ENCODE peak calls at places on chromosomes 7 and 10, in six cellular contexts. One of them, this sample, is unnamed.

GRCh38 chr7:109659261-109659660 is 1089.6 kb downstream of the DNAJB9 start:
- DNase-seq in neural progenitor cell: no peak
- DNase-seq in MM.1S: no peak
- DNase-seq in heart right ventricle: no peak
- DNase-seq in CD4-positive, CD25-positive, alpha-beta regulatory T cell: no peak
- DNase-seq in SK-N-SH: no peak
- DNase-seq in this sample: no peak

GRCh38 chr10:114548662-114549061 is 109.4 kb downstream of the ABLIM1 start:
- DNase-seq in SK-N-SH: peak; percentile 68
- DNase-seq in heart right ventricle: no peak
- DNase-seq in CD4-positive, CD25-positive, alpha-beta regulatory T cell: peak; percentile 11
- DNase-seq in MM.1S: no peak
- DNase-seq in neural progenitor cell: peak; percentile 73
- DNase-seq in this sample: no peak

GRCh38 chr7:135253851-135254815 is 20.5 kb downstream of the STRA8 start:
- DNase-seq in neural progenitor cell: no peak
- DNase-seq in SK-N-SH: no peak
- DNase-seq in heart right ventricle: peak; percentile 54
- DNase-seq in CD4-positive, CD25-positive, alpha-beta regulatory T cell: no peak
- DNase-seq in MM.1S: no peak
- DNase-seq in this sample: no peak

GRCh38 chr7:99674995-99675742 is 4.6 kb downstream of the CYP3A5 start:
- DNase-seq in heart right ventricle: no peak
- DNase-seq in SK-N-SH: no peak
- DNase-seq in neural progenitor cell: no peak
- DNase-seq in MM.1S: no peak
- DNase-seq in CD4-positive, CD25-positive, alpha-beta regulatory T cell: peak; percentile 19
- DNase-seq in this sample: no peak

GRCh38 chr7:114160925-114161324 is 242.1 kb upstream of the PPP1R3A start:
- DNase-seq in CD4-positive, CD25-positive, alpha-beta regulatory T cell: no peak
- DNase-seq in neural progenitor cell: no peak
- DNase-seq in heart right ventricle: no peak
- DNase-seq in MM.1S: no peak
- DNase-seq in SK-N-SH: no peak
- DNase-seq in this sample: no peak

GRCh38 chr7:30920584-30921539 is 9.2 kb downstream of the AQP1 start:
- DNase-seq in heart right ventricle: peak; percentile 64
- DNase-seq in MM.1S: no peak
- DNase-seq in SK-N-SH: peak; percentile 14
- DNase-seq in CD4-positive, CD25-positive, alpha-beta regulatory T cell: no peak
- DNase-seq in neural progenitor cell: no peak
- DNase-seq in this sample: no peak

GRCh38 chr10:107081644-107082043 is 82.9 kb downstream of the SORCS1 start:
- DNase-seq in MM.1S: no peak
- DNase-seq in neural progenitor cell: no peak
- DNase-seq in SK-N-SH: no peak
- DNase-seq in heart right ventricle: no peak
- DNase-seq in CD4-positive, CD25-positive, alpha-beta regulatory T cell: no peak
- DNase-seq in this sample: no peak

GRCh38 chr10:103479135-103479534 is at the start of gene CALHM3:
- DNase-seq in heart right ventricle: no peak
- DNase-seq in MM.1S: no peak
- DNase-seq in CD4-positive, CD25-positive, alpha-beta regulatory T cell: no peak
- DNase-seq in neural progenitor cell: no peak
- DNase-seq in SK-N-SH: no peak
- DNase-seq in this sample: no peak

GRCh38 chr10:5595095-5595494 is 70.3 kb downstream of the CALML3 start:
- DNase-seq in CD4-positive, CD25-positive, alpha-beta regulatory T cell: no peak
- DNase-seq in SK-N-SH: no peak
- DNase-seq in MM.1S: no peak
- DNase-seq in heart right ventricle: no peak
- DNase-seq in neural progenitor cell: no peak
- DNase-seq in this sample: no peak

GRCh38 chr7:106178593-106179134 is 66.6 kb upstream of the SYPL1 start:
- DNase-seq in neural progenitor cell: no peak
- DNase-seq in CD4-positive, CD25-positive, alpha-beta regulatory T cell: peak; percentile 13
- DNase-seq in SK-N-SH: no peak
- DNase-seq in MM.1S: no peak
- DNase-seq in heart right ventricle: peak; percentile 20
- DNase-seq in this sample: no peak

GRCh38 chr10:124728071-124728829 is 15.9 kb downstream of the FAM53B start:
- DNase-seq in neural progenitor cell: no peak
- DNase-seq in SK-N-SH: no peak
- DNase-seq in MM.1S: peak; percentile 33
- DNase-seq in CD4-positive, CD25-positive, alpha-beta regulatory T cell: peak; percentile 68
- DNase-seq in heart right ventricle: no peak
- DNase-seq in this sample: peak; percentile 4

GRCh38 chr10:6558759-6559429 is 21.2 kb downstream of the PRKCQ start:
- DNase-seq in MM.1S: no peak
- DNase-seq in neural progenitor cell: no peak
- DNase-seq in SK-N-SH: no peak
- DNase-seq in CD4-positive, CD25-positive, alpha-beta regulatory T cell: no peak
- DNase-seq in heart right ventricle: no peak
- DNase-seq in this sample: no peak

GRCh38 chr7:108326938-108327337 is 129.3 kb downstream of the NRCAM start:
- DNase-seq in SK-N-SH: no peak
- DNase-seq in CD4-positive, CD25-positive, alpha-beta regulatory T cell: no peak
- DNase-seq in MM.1S: no peak
- DNase-seq in neural progenitor cell: no peak
- DNase-seq in heart right ventricle: no peak
- DNase-seq in this sample: no peak

GRCh38 chr7:4631664-4632171 is 50.4 kb upstream of the FOXK1 start:
- DNase-seq in heart right ventricle: peak; percentile 64
- DNase-seq in neural progenitor cell: peak; percentile 90
- DNase-seq in MM.1S: no peak
- DNase-seq in CD4-positive, CD25-positive, alpha-beta regulatory T cell: no peak
- DNase-seq in SK-N-SH: peak; percentile 88
- DNase-seq in this sample: no peak

GRCh38 chr7:92781117-92781720 is 55.2 kb downstream of the CDK6 start:
- DNase-seq in SK-N-SH: peak; percentile 54
- DNase-seq in heart right ventricle: peak; percentile 31
- DNase-seq in CD4-positive, CD25-positive, alpha-beta regulatory T cell: no peak
- DNase-seq in MM.1S: no peak
- DNase-seq in neural progenitor cell: peak; percentile 53
- DNase-seq in this sample: no peak

GRCh38 chr7:116395125-116395791 is 104.3 kb upstream of the CAV2 start:
- DNase-seq in neural progenitor cell: no peak
- DNase-seq in SK-N-SH: no peak
- DNase-seq in CD4-positive, CD25-positive, alpha-beta regulatory T cell: no peak
- DNase-seq in heart right ventricle: no peak
- DNase-seq in MM.1S: no peak
- DNase-seq in this sample: no peak

GRCh38 chr10:77490512-77490911 is 147.1 kb downstream of the KCNMA1 start:
- DNase-seq in neural progenitor cell: no peak
- DNase-seq in SK-N-SH: no peak
- DNase-seq in heart right ventricle: no peak
- DNase-seq in CD4-positive, CD25-positive, alpha-beta regulatory T cell: no peak
- DNase-seq in MM.1S: no peak
- DNase-seq in this sample: no peak

GRCh38 chr10:70192325-70192966 is 22.1 kb upstream of the SAR1A start:
- DNase-seq in neural progenitor cell: no peak
- DNase-seq in SK-N-SH: no peak
- DNase-seq in heart right ventricle: no peak
- DNase-seq in CD4-positive, CD25-positive, alpha-beta regulatory T cell: no peak
- DNase-seq in MM.1S: no peak
- DNase-seq in this sample: no peak

GRCh38 chr10:89278034-89278535 is 23.8 kb upstream of the IFIT2 start:
- DNase-seq in SK-N-SH: peak; percentile 34
- DNase-seq in MM.1S: no peak
- DNase-seq in heart right ventricle: no peak
- DNase-seq in CD4-positive, CD25-positive, alpha-beta regulatory T cell: no peak
- DNase-seq in neural progenitor cell: no peak
- DNase-seq in this sample: no peak

GRCh38 chr7:93332172-93332571 is 100.0 kb downstream of the VPS50 start:
- DNase-seq in SK-N-SH: no peak
- DNase-seq in CD4-positive, CD25-positive, alpha-beta regulatory T cell: no peak
- DNase-seq in heart right ventricle: no peak
- DNase-seq in neural progenitor cell: no peak
- DNase-seq in MM.1S: no peak
- DNase-seq in this sample: no peak

GRCh38 chr10:105540381-105540780 is 899.3 kb downstream of the SORCS3 start:
- DNase-seq in heart right ventricle: no peak
- DNase-seq in CD4-positive, CD25-positive, alpha-beta regulatory T cell: no peak
- DNase-seq in neural progenitor cell: no peak
- DNase-seq in MM.1S: peak; percentile 16
- DNase-seq in SK-N-SH: no peak
- DNase-seq in this sample: no peak

GRCh38 chr10:125785831-125786230 is 10.2 kb upstream of the MMP21 start:
- DNase-seq in MM.1S: no peak
- DNase-seq in neural progenitor cell: no peak
- DNase-seq in SK-N-SH: no peak
- DNase-seq in CD4-positive, CD25-positive, alpha-beta regulatory T cell: no peak
- DNase-seq in heart right ventricle: no peak
- DNase-seq in this sample: no peak

GRCh38 chr7:44964831-44965440 is 13.9 kb downstream of the MYO1G start:
- DNase-seq in SK-N-SH: peak; percentile 47
- DNase-seq in CD4-positive, CD25-positive, alpha-beta regulatory T cell: peak; percentile 15
- DNase-seq in heart right ventricle: no peak
- DNase-seq in MM.1S: no peak
- DNase-seq in neural progenitor cell: no peak
- DNase-seq in this sample: no peak

GRCh38 chr10:3867454-3868273 is 82.7 kb upstream of the KLF6 start:
- DNase-seq in neural progenitor cell: no peak
- DNase-seq in CD4-positive, CD25-positive, alpha-beta regulatory T cell: no peak
- DNase-seq in SK-N-SH: no peak
- DNase-seq in heart right ventricle: no peak
- DNase-seq in MM.1S: no peak
- DNase-seq in this sample: no peak

GRCh38 chr10:15483215-15483970 is 112.3 kb upstream of the FAM171A1 start:
- DNase-seq in neural progenitor cell: no peak
- DNase-seq in MM.1S: no peak
- DNase-seq in SK-N-SH: peak; percentile 74
- DNase-seq in CD4-positive, CD25-positive, alpha-beta regulatory T cell: no peak
- DNase-seq in heart right ventricle: no peak
- DNase-seq in this sample: no peak

GRCh38 chr7:131202451-131202850 is 125.2 kb upstream of the MKLN1 start:
- DNase-seq in SK-N-SH: no peak
- DNase-seq in CD4-positive, CD25-positive, alpha-beta regulatory T cell: no peak
- DNase-seq in MM.1S: no peak
- DNase-seq in neural progenitor cell: no peak
- DNase-seq in heart right ventricle: no peak
- DNase-seq in this sample: no peak

GRCh38 chr10:15791816-15792524 is 68.3 kb downstream of the MINDY3 start:
- DNase-seq in CD4-positive, CD25-positive, alpha-beta regulatory T cell: no peak
- DNase-seq in SK-N-SH: no peak
- DNase-seq in heart right ventricle: no peak
- DNase-seq in MM.1S: no peak
- DNase-seq in neural progenitor cell: no peak
- DNase-seq in this sample: no peak

GRCh38 chr10:114821293-114821914 is at the start of gene FHIP2A:
- DNase-seq in heart right ventricle: peak; percentile 86
- DNase-seq in MM.1S: peak; percentile 83
- DNase-seq in neural progenitor cell: peak; percentile 89
- DNase-seq in CD4-positive, CD25-positive, alpha-beta regulatory T cell: peak; percentile 81
- DNase-seq in SK-N-SH: peak; percentile 96
- DNase-seq in this sample: peak; percentile 79

GRCh38 chr7:78039791-78040776 is 241.5 kb downstream of the PHTF2 start:
- DNase-seq in SK-N-SH: no peak
- DNase-seq in MM.1S: no peak
- DNase-seq in neural progenitor cell: peak; percentile 70
- DNase-seq in CD4-positive, CD25-positive, alpha-beta regulatory T cell: peak; percentile 24
- DNase-seq in heart right ventricle: peak; percentile 59
- DNase-seq in this sample: peak; percentile 48

GRCh38 chr10:129863231-129863663 is 100.8 kb downstream of the EBF3 start:
- DNase-seq in MM.1S: no peak
- DNase-seq in CD4-positive, CD25-positive, alpha-beta regulatory T cell: no peak
- DNase-seq in heart right ventricle: no peak
- DNase-seq in neural progenitor cell: peak; percentile 52
- DNase-seq in SK-N-SH: peak; percentile 62
- DNase-seq in this sample: no peak

GRCh38 chr10:31129261-31129660 is 97.6 kb upstream of the ZNF438 start:
- DNase-seq in MM.1S: no peak
- DNase-seq in SK-N-SH: no peak
- DNase-seq in CD4-positive, CD25-positive, alpha-beta regulatory T cell: no peak
- DNase-seq in heart right ventricle: no peak
- DNase-seq in neural progenitor cell: peak; percentile 27
- DNase-seq in this sample: no peak

GRCh38 chr7:55092186-55092976 is 73.6 kb downstream of the EGFR start:
- DNase-seq in SK-N-SH: peak; percentile 76
- DNase-seq in MM.1S: no peak
- DNase-seq in heart right ventricle: no peak
- DNase-seq in neural progenitor cell: no peak
- DNase-seq in CD4-positive, CD25-positive, alpha-beta regulatory T cell: no peak
- DNase-seq in this sample: no peak

GRCh38 chr7:516606-517456 is 2.8 kb downstream of the PDGFA start:
- DNase-seq in heart right ventricle: peak; percentile 56
- DNase-seq in MM.1S: no peak
- DNase-seq in neural progenitor cell: peak; percentile 74
- DNase-seq in SK-N-SH: no peak
- DNase-seq in CD4-positive, CD25-positive, alpha-beta regulatory T cell: no peak
- DNase-seq in this sample: no peak
- H3K9me3 ChIP-seq in heart right ventricle: no peaks in the 10 kb centered on the region
- H3K9me3 ChIP-seq in MM.1S: no peaks in the 10 kb centered on the region
- H3K9me3 ChIP-seq in neural progenitor cell: no peaks in the 10 kb centered on the region
- H3K9me3 ChIP-seq in SK-N-SH: no peaks in the 10 kb centered on the region
- H3K9me3 ChIP-seq in CD4-positive, CD25-positive, alpha-beta regulatory T cell: no peaks in the 10 kb centered on the region
- H3K9me3 ChIP-seq in this sample: no peaks in the 10 kb centered on the region

GRCh38 chr10:37015498-37015897 is 109.9 kb upstream of the ANKRD30A start:
- DNase-seq in neural progenitor cell: no peak
- DNase-seq in heart right ventricle: no peak
- DNase-seq in SK-N-SH: no peak
- DNase-seq in CD4-positive, CD25-positive, alpha-beta regulatory T cell: no peak
- DNase-seq in MM.1S: no peak
- DNase-seq in this sample: no peak

DNA sequence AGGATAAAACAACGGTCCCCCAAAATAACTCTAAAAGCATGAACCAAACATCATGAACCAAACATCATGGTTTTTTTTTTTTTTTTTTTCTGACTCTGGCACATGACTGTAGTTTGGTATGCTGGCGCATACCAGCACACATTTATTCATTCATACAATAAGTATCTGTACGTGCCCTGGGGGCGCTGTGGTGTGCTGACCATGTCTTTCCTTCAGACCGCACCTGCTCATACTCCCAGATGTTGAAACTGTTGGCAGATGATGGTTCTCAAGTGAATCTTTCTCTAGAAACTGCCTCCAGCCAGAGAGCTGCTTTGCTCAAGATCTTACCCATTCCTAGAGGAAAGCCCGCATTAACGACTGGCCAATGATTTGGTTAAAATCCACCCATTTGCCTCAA is 114.7 kb upstream of the ANKRD30A start:
- DNase-seq in MM.1S: no peak
- DNase-seq in SK-N-SH: no peak
- DNase-seq in neural progenitor cell: no peak
- DNase-seq in CD4-positive, CD25-positive, alpha-beta regulatory T cell: no peak
- DNase-seq in heart right ventricle: no peak
- DNase-seq in this sample: no peak
- H3K9me3 ChIP-seq in MM.1S: no peaks in the 10 kb centered on the region
- H3K9me3 ChIP-seq in SK-N-SH: no peaks in the 10 kb centered on the region
- H3K9me3 ChIP-seq in neural progenitor cell: peaks cover 11% of the 10 kb centered on the region
- H3K9me3 ChIP-seq in CD4-positive, CD25-positive, alpha-beta regulatory T cell: peaks cover 7% of the 10 kb centered on the region
- H3K9me3 ChIP-seq in heart right ventricle: no peaks in the 10 kb centered on the region
- H3K9me3 ChIP-seq in this sample: peaks cover 4% of the 10 kb centered on the region

GRCh38 chr10:133616371-133617130 is 10.0 kb downstream of the FRG2B start:
- DNase-seq in heart right ventricle: no peak
- DNase-seq in MM.1S: no peak
- DNase-seq in neural progenitor cell: no peak
- DNase-seq in SK-N-SH: no peak
- DNase-seq in CD4-positive, CD25-positive, alpha-beta regulatory T cell: no peak
- DNase-seq in this sample: no peak
- H3K9me3 ChIP-seq in heart right ventricle: peaks cover 16% of the 10 kb centered on the region
- H3K9me3 ChIP-seq in MM.1S: no peaks in the 10 kb centered on the region
- H3K9me3 ChIP-seq in neural progenitor cell: peaks cover 7% of the 10 kb centered on the region
- H3K9me3 ChIP-seq in SK-N-SH: no peaks in the 10 kb centered on the region
- H3K9me3 ChIP-seq in CD4-positive, CD25-positive, alpha-beta regulatory T cell: no peaks in the 10 kb centered on the region
- H3K9me3 ChIP-seq in this sample: no peaks in the 10 kb centered on the region

GRCh38 chr7:158126661-158127060 is 461.0 kb downstream of the PTPRN2 start:
- DNase-seq in heart right ventricle: no peak
- DNase-seq in neural progenitor cell: no peak
- DNase-seq in SK-N-SH: no peak
- DNase-seq in CD4-positive, CD25-positive, alpha-beta regulatory T cell: no peak
- DNase-seq in MM.1S: no peak
- DNase-seq in this sample: no peak
- H3K9me3 ChIP-seq in heart right ventricle: no peaks in the 10 kb centered on the region
- H3K9me3 ChIP-seq in neural progenitor cell: no peaks in the 10 kb centered on the region
- H3K9me3 ChIP-seq in SK-N-SH: no peaks in the 10 kb centered on the region
- H3K9me3 ChIP-seq in CD4-positive, CD25-positive, alpha-beta regulatory T cell: peaks cover 4% of the 10 kb centered on the region
- H3K9me3 ChIP-seq in MM.1S: no peaks in the 10 kb centered on the region
- H3K9me3 ChIP-seq in this sample: no peaks in the 10 kb centered on the region